ENCODE peak calls at places on chromosomes 1 and 21, in six cellular contexts. D is epithelial cell of esophagus; N is Peyer's patch; T is colonic mucosa; H is CD8-positive, alpha-beta T cell; G is tibial nerve. V is an unnamed sample.

GRCh38 chr1:56511323-56511722 is 68.0 kb downstream of the PLPP3 start:
- DNase-seq in H (no peak), D (no peak), T (no peak), G (no peak), N (no peak), V (no peak)

GRCh38 chr1:203625623-203626189 is 926 bp upstream of the ATP2B4 start:
- DNase-seq in G (no peak), H (peak), D (peak), N (no peak), T (peak), V (no peak)

GRCh38 chr1:231194843-231195516 is 33.1 kb downstream of the TRIM67 start:
- DNase-seq in H (no peak), G (no peak), D (no peak), N (no peak), T (no peak), V (no peak)

GRCh38 chr1:203325418-203326091 is 20.2 kb downstream of the BTG2 start:
- DNase-seq in D (no peak), H (no peak), T (peak), N (peak), G (peak), V (no peak)

GRCh38 chr1:154219511-154219910 is 1.2 kb upstream of the UBAP2L start:
- DNase-seq in T (peak), N (no peak), H (no peak), D (peak), G (no peak), V (no peak)

GRCh38 chr1:205073511-205073910 is 10.7 kb downstream of the TMEM81 start:
- DNase-seq in D (peak), H (no peak), N (no peak), G (no peak), T (no peak), V (no peak)

GRCh38 chr1:10812387-10812915 is 16.0 kb upstream of the CASZ1 start:
- DNase-seq in D (no peak), G (no peak), N (no peak), H (no peak), T (no peak), V (no peak)

GRCh38 chr1:16915627-16915973 is 6.1 kb upstream of the CROCC start:
- DNase-seq in N (peak), T (no peak), D (no peak), G (no peak), H (no peak), V (no peak)

GRCh38 chr1:75615664-75616435 is 4.9 kb upstream of the SLC44A5 start:
- DNase-seq in H (no peak), G (no peak), T (peak), D (peak), N (peak), V (peak)

GRCh38 chr21:35011681-35012080 is 37.4 kb downstream of the RUNX1 start:
- DNase-seq in H (no peak), D (no peak), G (no peak), N (no peak), T (no peak), V (peak)

GRCh38 chr1:61226791-61227567 is 144.6 kb downstream of the NFIA start:
- DNase-seq in D (peak), T (peak), H (no peak), G (no peak), N (no peak), V (no peak)

GRCh38 chr1:55727010-55727409 is 511.8 kb upstream of the USP24 start:
- DNase-seq in N (no peak), D (peak), T (no peak), H (no peak), G (no peak), V (peak)

GRCh38 chr1:38029081-38029681 is 16.6 kb downstream of the UTP11 start:
- DNase-seq in H (no peak), N (no peak), D (no peak), G (no peak), T (no peak), V (no peak)

GRCh38 chr1:203271018-203271743 is 34.1 kb upstream of the BTG2 start:
- DNase-seq in H (no peak), N (no peak), G (no peak), D (peak), T (peak), V (no peak)

GRCh38 chr1:17849216-17849615 is 94.1 kb downstream of the ACTL8 start:
- DNase-seq in G (no peak), T (no peak), H (no peak), N (no peak), D (no peak), V (no peak)

GRCh38 chr1:245155186-245156040 is 628 bp downstream of the KIF26B start:
- DNase-seq in H (no peak), G (no peak), D (peak), T (no peak), N (no peak), V (no peak)

GRCh38 chr1:153779781-153780541 is 4.8 kb downstream of the SLC27A3 start:
- DNase-seq in H (no peak), G (no peak), T (no peak), D (no peak), N (no peak), V (no peak)

GRCh38 chr21:17539323-17539722 is 26.5 kb downstream of the CXADR start:
- DNase-seq in N (no peak), H (no peak), G (no peak), D (peak), T (no peak), V (no peak)

GRCh38 chr1:22383526-22384291 is 67.9 kb upstream of the ZBTB40 start:
- DNase-seq in T (no peak), H (no peak), N (no peak), G (no peak), D (no peak), V (no peak)

GRCh38 chr1:33072707-33073106 is 8.2 kb upstream of the AZIN2 start:
- DNase-seq in G (no peak), T (no peak), H (no peak), N (no peak), D (no peak), V (no peak)

GRCh38 chr1:166378805-166379204 is 212.0 kb upstream of the FAM78B start:
- DNase-seq in G (no peak), D (no peak), H (no peak), T (no peak), N (no peak), V (no peak)

GRCh38 chr1:147912553-147912952 is 10.0 kb downstream of the GJA8 start:
- DNase-seq in H (no peak), G (no peak), N (no peak), T (no peak), D (no peak), V (no peak)

GRCh38 chr1:168637350-168637991 is 61.1 kb downstream of the XCL1 start:
- DNase-seq in G (no peak), T (no peak), N (no peak), D (peak), H (no peak), V (no peak)

GRCh38 chr1:161130266-161130665 is 2.2 kb downstream of the DEDD start:
- DNase-seq in D (no peak), N (no peak), G (no peak), T (no peak), H (no peak), V (no peak)
- H3K4me3 ChIP-seq in D (no peak), N (no peak), G (no peak), T (no peak), H (no peak), V (peak)

DNA sequence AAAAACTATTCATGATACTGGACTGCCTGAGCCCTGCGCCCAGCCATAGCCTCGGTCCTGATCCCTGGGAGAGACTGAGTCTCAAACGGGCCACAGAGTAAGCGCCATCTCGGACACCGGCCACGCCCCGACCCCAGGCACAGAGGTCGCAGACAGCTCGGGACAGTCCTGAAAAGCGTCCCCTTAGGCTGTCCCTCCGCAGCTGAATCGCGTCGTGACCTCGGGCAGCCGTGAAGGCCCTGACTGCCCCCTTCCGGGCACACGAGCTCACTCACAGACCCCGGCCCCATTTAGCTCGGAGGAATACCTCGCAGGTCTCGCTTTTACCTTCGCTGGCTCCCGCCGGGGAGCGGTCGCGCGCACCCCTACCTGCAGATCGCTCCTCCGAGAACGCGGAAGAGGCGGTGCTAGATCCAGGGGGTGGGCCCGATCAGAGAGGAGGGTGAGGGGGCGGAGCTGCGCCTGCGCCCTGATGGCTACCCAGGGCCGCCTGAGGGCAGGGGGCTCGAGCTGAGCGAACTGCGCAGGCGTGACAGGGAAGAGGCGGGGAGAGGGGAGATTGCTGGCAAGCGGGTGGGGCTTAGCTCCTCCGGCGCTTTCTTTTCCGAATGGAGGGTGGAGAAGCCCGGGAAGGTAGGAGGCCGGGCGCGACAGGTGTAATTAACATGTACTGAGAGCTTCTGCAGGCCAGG is at the start of gene MKNK1:
- DNase-seq in T (peak), N (peak), D (peak), H (peak), G (peak), V (peak)
- TF ChIP-seq CTCF in T (no peak), N (no peak), D (peak), H (no peak), G (no peak), V (peak)

DNA sequence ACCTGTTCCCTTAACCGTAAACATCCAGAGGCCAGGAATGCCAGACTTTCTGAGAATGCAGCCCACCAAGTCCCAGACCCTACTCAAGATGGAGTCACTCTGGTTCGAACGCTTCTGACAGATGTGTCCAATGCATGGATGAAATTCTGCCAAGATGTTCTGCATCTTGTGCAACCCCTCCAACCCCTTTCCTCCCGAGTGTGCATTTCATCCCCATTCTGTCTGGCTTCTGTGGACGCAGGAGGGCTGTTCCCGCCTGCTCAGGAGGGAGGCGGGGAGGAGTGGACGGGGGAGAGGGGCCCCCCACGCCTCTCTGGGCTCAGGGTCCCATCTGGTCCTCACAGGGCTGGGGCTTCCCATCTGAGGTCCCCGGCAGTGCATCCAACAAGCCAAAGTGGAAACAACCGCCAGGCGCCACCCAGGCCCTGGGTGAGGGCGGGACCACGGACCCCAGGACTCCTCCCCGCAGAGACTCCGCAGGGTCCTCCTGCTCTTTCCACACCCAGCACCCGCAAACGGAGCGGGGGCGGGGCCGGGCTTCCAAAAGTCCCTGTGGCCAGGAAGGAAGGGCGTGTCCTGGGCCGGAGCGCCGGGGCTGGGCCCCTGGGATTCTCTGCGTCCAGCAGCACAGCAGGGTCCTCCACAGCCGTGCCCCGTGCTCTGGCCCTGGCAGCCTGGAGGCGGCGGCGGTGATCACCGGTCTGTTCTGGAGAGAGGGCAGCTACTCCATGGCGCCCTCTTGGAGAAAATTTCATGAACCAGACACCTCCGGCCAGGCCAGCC is 27.7 kb upstream of the SUMO3 start:
- DNase-seq in G (peak), N (peak), D (peak), H (no peak), T (peak), V (no peak)
- H3K4me3 ChIP-seq in G (peak), N (no peak), D (peak), H (peak), T (peak), V (peak)

DNA sequence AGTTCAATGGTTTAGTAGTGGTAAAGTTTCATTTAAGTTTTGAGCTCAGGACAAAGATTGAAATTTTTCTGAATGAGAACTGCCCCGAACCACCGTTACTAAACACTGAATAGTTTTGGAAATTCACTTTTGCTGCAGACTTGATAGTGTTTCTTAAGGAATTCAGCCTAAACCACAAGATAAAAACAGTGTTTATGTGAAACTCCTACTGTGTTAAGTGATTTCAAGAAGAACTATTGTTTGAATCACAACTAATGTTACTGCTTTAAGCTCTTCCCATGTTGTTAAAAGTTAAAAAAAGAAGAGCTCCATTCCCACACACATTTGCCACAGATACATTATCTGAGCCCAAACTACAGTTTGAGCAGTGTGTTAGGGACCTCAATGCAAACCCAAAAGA is 159.2 kb downstream of the DYRK1A start:
- DNase-seq in N (no peak), H (no peak), G (no peak), D (no peak), T (no peak), V (peak)
- TF ChIP-seq CTCF in N (no peak), H (no peak), G (no peak), D (no peak), T (no peak), V (no peak)

GRCh38 chr1:110344152-110344551 is 5.0 kb downstream of the RBM15 start:
- DNase-seq in D (no peak), N (no peak), G (no peak), H (no peak), T (no peak), V (no peak)
- H3K4me3 ChIP-seq in D (peak), N (no peak), G (no peak), H (no peak), T (no peak), V (no peak)

GRCh38 chr1:24489674-24490073 is 13.0 kb upstream of the RCAN3 start:
- DNase-seq in T (no peak), D (no peak), H (no peak), N (no peak), G (no peak), V (no peak)

GRCh38 chr1:24487455-24487854 is 15.2 kb upstream of the RCAN3 start:
- DNase-seq in T (no peak), D (no peak), H (no peak), N (no peak), G (no peak), V (no peak)

GRCh38 chr1:24493785-24494184 is 8.9 kb upstream of the RCAN3 start:
- DNase-seq in T (no peak), G (no peak), H (no peak), D (no peak), N (no peak), V (no peak)

GRCh38 chr1:24490101-24490781 is 12.4 kb upstream of the RCAN3 start:
- DNase-seq in H (no peak), D (no peak), G (no peak), N (no peak), T (no peak), V (no peak)

DNA sequence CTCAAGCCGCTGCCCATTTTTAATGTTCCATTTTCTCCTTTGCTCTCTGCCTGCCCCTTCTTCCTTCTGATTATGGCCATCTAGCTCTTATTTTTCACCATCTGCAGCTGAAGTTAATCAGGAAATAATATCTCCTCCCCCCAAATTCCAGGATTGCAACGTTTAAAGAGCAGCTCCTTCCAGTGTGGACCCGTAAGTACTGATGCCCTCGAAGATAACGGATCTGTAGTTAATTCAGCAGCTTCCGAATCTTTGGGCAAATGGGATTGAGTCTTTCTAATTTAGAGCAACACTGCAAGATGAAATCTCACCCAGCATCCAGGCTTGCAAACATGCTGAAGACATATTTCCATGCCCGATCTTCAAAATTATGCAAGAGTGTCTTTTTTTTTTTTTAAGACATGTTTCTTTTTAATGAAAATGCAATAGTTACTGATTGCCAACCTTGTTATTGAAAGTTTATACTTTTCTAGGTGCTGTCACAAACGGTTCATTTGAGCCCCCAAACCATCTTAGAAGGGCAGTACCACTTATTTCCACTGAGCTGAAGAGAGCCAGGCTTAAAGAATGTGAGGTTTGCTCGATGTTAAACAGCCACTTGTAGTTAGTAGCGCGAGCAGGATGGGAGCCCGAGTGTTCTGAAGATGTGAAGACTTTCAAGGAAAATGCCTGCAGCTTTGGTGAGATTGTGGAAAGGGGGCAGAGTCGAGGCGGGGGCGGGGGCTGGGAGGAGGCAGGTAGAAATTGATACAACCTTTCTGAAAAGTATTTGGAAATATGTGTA is 10.9 kb upstream of the RCAN3 start:
- DNase-seq in H (no peak), T (no peak), D (no peak), N (no peak), G (no peak), V (no peak)
- TF ChIP-seq CTCF in H (no peak), T (no peak), D (peak), N (no peak), G (no peak), V (peak)

DNA sequence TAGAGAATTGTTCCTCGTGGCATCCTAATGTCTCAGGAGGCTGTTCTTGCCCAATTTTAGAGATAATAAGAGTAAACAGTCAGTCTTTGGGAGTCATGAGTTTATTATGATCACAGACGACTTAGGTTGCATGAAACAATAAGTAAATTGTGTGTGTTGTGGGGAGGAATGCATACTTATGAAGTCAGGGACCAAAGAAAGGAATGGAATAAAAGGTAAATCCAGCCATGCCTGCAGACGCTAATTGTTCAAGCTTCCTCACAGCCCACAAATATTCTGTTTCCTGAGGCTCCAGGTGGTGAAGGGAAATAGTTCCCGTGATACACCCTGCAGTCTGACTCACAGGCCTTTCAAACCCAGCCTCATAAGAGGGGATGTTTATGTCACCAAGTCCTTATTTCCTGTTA is 919 bp downstream of the EPHX4 start:
- DNase-seq in T (no peak), G (no peak), D (peak), H (no peak), N (no peak), V (peak)
- H3K4me3 ChIP-seq in T (no peak), G (no peak), D (no peak), H (no peak), N (no peak), V (peak)